ENCODE peak calls at places on chromosomes 4 and X, in five cellular contexts. N is stimulated activated CD4-positive, alpha-beta T cell treated with anti-CD3 and anti-CD28 coated beads, TNF-alpha, amount 100 ng/mL, for 48 hours; H is HS-5; G is foreskin fibroblast; U is WTC11. I is an unnamed sample.

GRCh38 chr4:111945014-111945413 is 200.2 kb upstream of the FAM241A start:
- DNase-seq in N (no peak), H (no peak), G (no peak), U (no peak), I (peak)

GRCh38 chrX:53440631-53441517 is 6.7 kb upstream of the HSD17B10 start:
- DNase-seq in N (no peak), H (peak), G (peak), U (no peak), I (peak)

GRCh38 chr4:161186750-161187149 is 977.0 kb downstream of the FSTL5 start:
- DNase-seq in N (no peak), H (no peak), G (no peak), U (no peak), I (no peak)

GRCh38 chrX:52576946-52577345 is 60.1 kb upstream of the XAGE1B start:
- DNase-seq in N (no peak), H (no peak), G (no peak), U (peak), I (no peak)

GRCh38 chr4:80235451-80235850 is 31.0 kb upstream of the FGF5 start:
- DNase-seq in N (no peak), H (peak), G (no peak), U (no peak), I (no peak)

GRCh38 chrX:77564824-77565223 is 117.6 kb downstream of the FGF16 start:
- DNase-seq in N (no peak), H (no peak), G (no peak), U (no peak), I (no peak)

GRCh38 chrX:71181558-71181909 is 36.9 kb downstream of the NLGN3 start:
- DNase-seq in N (peak), H (no peak), G (no peak), U (no peak), I (no peak)

GRCh38 chr4:162787120-162787519 is 379.6 kb downstream of the NAF1 start:
- DNase-seq in N (no peak), H (no peak), G (no peak), U (no peak), I (no peak)

GRCh38 chrX:112687189-112687691 is 7.5 kb upstream of the LHFPL1 start:
- DNase-seq in N (no peak), H (peak), G (no peak), U (no peak), I (peak)

GRCh38 chrX:34612036-34612435 is 45.0 kb downstream of the TMEM47 start:
- DNase-seq in N (no peak), H (no peak), G (no peak), U (no peak), I (no peak)

GRCh38 chr4:58749206-58749605 is 1639.0 kb upstream of the IGFBP7 start:
- DNase-seq in N (no peak), H (no peak), G (no peak), U (no peak), I (no peak)

GRCh38 chrX:69618803-69619202 is 2.9 kb downstream of the EDA start:
- DNase-seq in N (no peak), H (no peak), G (no peak), U (peak), I (no peak)

GRCh38 chr4:176792348-176793059 is at the start of gene VEGFC:
- DNase-seq in N (no peak), H (no peak), G (peak), U (peak), I (peak)

GRCh38 chr4:52976523-52977230 is 114.6 kb downstream of the RASL11B start:
- DNase-seq in N (no peak), H (no peak), G (no peak), U (no peak), I (no peak)

GRCh38 chrX:70264784-70265183 is 3.4 kb upstream of the ARR3 start:
- DNase-seq in N (no peak), H (no peak), G (no peak), U (no peak), I (no peak)

GRCh38 chr4:3797831-3798500 is 31.8 kb downstream of the ADRA2C start:
- DNase-seq in N (no peak), H (no peak), G (no peak), U (no peak), I (no peak)

GRCh38 chr4:22850630-22851029 is 157.9 kb downstream of the GBA3 start:
- DNase-seq in N (no peak), H (no peak), G (no peak), U (no peak), I (no peak)

GRCh38 chrX:9055354-9055753 is 21.4 kb upstream of the FAM9B start:
- DNase-seq in N (no peak), H (no peak), G (no peak), U (no peak), I (no peak)

GRCh38 chr4:158722291-158722916 is 792 bp downstream of the PPID start:
- DNase-seq in N (no peak), H (peak), G (no peak), U (no peak), I (peak)

GRCh38 chrX:109635151-109635550 is 10.2 kb upstream of the KCNE5 start:
- DNase-seq in N (no peak), H (no peak), G (peak), U (peak), I (peak)

GRCh38 chr4:4590496-4590895 is 48.6 kb upstream of the STX18 start:
- DNase-seq in N (no peak), H (peak), G (peak), U (no peak), I (peak)

GRCh38 chrX:52263417-52263816 is 78.7 kb downstream of the MAGED4 start:
- DNase-seq in N (no peak), H (no peak), G (no peak), U (no peak), I (no peak)

GRCh38 chr4:74325886-74326285 is 17.6 kb downstream of the EPGN start:
- DNase-seq in N (no peak), H (no peak), G (no peak), U (no peak), I (no peak)

GRCh38 chr4:72513227-72513626 is 55.8 kb downstream of the ADAMTS3 start:
- DNase-seq in N (no peak), H (no peak), G (no peak), U (no peak), I (no peak)

GRCh38 chr4:140367738-140368137 is 5.7 kb upstream of the SCOC start:
- DNase-seq in N (no peak), H (peak), G (peak), U (no peak), I (peak)

GRCh38 chr4:997375-998071 is 4.3 kb upstream of the SLC26A1 start:
- DNase-seq in N (no peak), H (no peak), G (no peak), U (no peak), I (peak)

GRCh38 chr4:184514121-184514988 is 40.0 kb upstream of the IRF2 start:
- DNase-seq in N (peak), H (peak), G (peak), U (no peak), I (peak)

GRCh38 chr4:44632733-44633132 is 18.7 kb downstream of the YIPF7 start:
- DNase-seq in N (no peak), H (no peak), G (no peak), U (peak), I (no peak)

GRCh38 chrX:52416816-52417215 is 48.0 kb downstream of the XAGE2 start:
- DNase-seq in N (no peak), H (no peak), G (no peak), U (no peak), I (no peak)

GRCh38 chr4:38753021-38753806 is 29.6 kb downstream of the TLR10 start:
- DNase-seq in N (no peak), H (peak), G (peak), U (peak), I (peak)

GRCh38 chr4:95505801-95506200 is 43.0 kb downstream of the UNC5C start:
- DNase-seq in N (no peak), H (no peak), G (no peak), U (no peak), I (no peak)